ENCODE peak calls at places on chromosomes 6 and 20, in six cellular contexts. Z, R, X, T, S and L are unnamed samples.

GRCh38 chr6:117624869-117625481 is 22.7 kb upstream of the GOPC start:
- DNase-seq in Z (no peak), R (no peak), X (no peak), T (no peak), S (no peak), L (no peak)

GRCh38 chr6:63897459-63897858 is 261.9 kb downstream of the PHF3 start:
- DNase-seq in Z (no peak), R (peak; percentile 50), X (no peak), T (no peak), S (no peak), L (no peak)

GRCh38 chr6:79416931-79417330 is 120.3 kb downstream of the LCA5 start:
- DNase-seq in Z (no peak), R (no peak), X (no peak), T (no peak), S (no peak), L (no peak)

GRCh38 chr20:4697189-4697873 is 24.4 kb upstream of the PRND start:
- DNase-seq in Z (no peak), R (no peak), X (no peak), T (no peak), S (no peak), L (no peak)

GRCh38 chr20:20552076-20552475 is 160.4 kb downstream of the RALGAPA2 start:
- DNase-seq in Z (no peak), R (no peak), X (no peak), T (no peak), S (no peak), L (no peak)

GRCh38 chr6:33702345-33702977 is 9.0 kb downstream of the UQCC2 start:
- DNase-seq in Z (no peak), R (peak; percentile 75), X (no peak), T (peak; percentile 37), S (no peak), L (no peak)

GRCh38 chr6:16503919-16504554 is 257.2 kb downstream of the ATXN1 start:
- DNase-seq in Z (no peak), R (no peak), X (no peak), T (no peak), S (peak; percentile 69), L (no peak)

GRCh38 chr6:107493158-107494057 is 3.5 kb downstream of the SOBP start:
- DNase-seq in Z (no peak), R (peak; percentile 50), X (no peak), T (no peak), S (no peak), L (no peak)

GRCh38 chr20:24502661-24503060 is 33.2 kb downstream of the SYNDIG1 start:
- DNase-seq in Z (no peak), R (peak; percentile 5), X (no peak), T (no peak), S (no peak), L (no peak)

GRCh38 chr6:33091957-33092356 is 16.2 kb downstream of the HLA-DPB1 start:
- DNase-seq in Z (peak; percentile 73), R (no peak), X (peak; percentile 50), T (peak; percentile 8), S (peak; percentile 59), L (no peak)

GRCh38 chr6:44116643-44117382 is 10.4 kb downstream of the MRPL14 start:
- DNase-seq in Z (no peak), R (peak; percentile 64), X (no peak), T (no peak), S (no peak), L (no peak)

GRCh38 chr6:74671558-74672025 is 534.3 kb downstream of the COL12A1 start:
- DNase-seq in Z (no peak), R (peak; percentile 65), X (no peak), T (no peak), S (no peak), L (no peak)

GRCh38 chr6:79628466-79629288 is 2.5 kb upstream of the SH3BGRL2 start:
- DNase-seq in Z (no peak), R (no peak), X (no peak), T (no peak), S (no peak), L (no peak)

GRCh38 chr6:166467436-166468000 is 84.8 kb upstream of the MPC1 start:
- DNase-seq in Z (no peak), R (no peak), X (no peak), T (no peak), S (no peak), L (no peak)

DNA sequence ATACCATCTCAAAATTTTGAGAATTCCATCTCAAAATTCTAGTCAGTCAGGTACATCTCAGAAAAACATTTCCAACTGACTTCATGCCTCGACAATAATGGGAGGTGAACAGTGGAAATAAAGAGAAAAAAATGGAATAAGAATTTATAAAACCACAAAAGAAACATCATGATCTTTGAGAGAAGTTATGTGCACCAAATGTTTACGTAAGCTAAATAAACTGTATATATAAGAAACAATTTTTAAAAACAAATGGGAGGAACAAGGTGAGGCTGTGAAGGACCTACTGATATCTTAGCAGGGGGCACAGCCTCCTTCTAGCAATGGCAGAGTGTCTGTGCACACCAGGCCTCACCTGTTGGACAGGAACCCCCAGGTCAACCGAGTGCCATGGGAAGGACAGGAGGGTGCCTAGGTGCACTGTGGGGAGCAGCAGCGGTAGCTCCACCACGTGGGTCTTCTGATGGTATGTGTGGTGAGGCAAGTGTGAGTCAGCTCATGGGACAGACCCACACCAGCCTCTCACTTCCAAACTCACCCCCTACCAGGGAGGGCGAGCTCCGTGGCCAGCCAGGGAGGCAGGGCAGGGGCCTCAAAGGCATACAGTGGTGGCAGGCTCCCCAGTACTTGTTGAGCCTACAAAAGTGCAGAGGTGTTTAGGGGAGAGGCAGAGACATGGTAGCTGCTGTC is 23.2 kb downstream of the DIDO1 start:
- DNase-seq in Z (no peak), R (no peak), X (no peak), T (no peak), S (no peak), L (no peak)
- TF ChIP-seq CTCF in Z (no peak), R (no peak), X (no peak), T (no peak), S (no peak), L (no peak)

DNA sequence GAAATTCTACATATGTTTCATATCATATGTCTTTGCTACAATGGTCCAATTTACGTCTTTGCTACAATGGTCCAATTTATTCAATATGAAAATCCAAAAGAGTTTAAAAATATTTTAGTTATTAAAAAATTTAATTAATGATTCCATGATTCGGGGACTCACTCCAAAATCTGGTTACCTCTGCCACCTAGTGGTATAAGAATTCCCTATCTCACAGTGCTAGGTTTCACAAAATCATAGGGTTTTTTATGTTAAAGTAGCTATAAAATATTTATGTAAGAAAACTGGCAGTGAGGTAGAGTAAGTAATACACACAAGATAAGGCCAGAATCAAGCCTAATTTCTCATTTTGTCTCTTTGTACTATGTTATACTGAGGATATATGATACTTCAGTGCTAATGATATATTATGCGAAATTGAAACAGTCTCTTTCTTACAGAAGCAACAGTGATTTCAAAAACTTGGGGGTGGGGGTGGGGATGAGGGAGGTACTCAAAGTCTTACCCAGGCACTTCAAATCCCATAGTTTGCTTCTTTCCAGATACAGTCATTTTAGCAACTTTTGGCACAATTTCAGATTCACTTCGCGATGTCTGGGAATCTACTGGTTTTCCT is 52.3 kb downstream of the HBS1L start:
- DNase-seq in Z (peak; percentile 7), R (peak; percentile 50), X (peak; percentile 7), T (peak; percentile 4), S (peak; percentile 43), L (no peak)
- TF ChIP-seq CTCF in Z (no peak), R (peak; percentile 63), X (peak; percentile 53), T (peak; percentile 58), S (peak; percentile 61), L (no peak)

DNA sequence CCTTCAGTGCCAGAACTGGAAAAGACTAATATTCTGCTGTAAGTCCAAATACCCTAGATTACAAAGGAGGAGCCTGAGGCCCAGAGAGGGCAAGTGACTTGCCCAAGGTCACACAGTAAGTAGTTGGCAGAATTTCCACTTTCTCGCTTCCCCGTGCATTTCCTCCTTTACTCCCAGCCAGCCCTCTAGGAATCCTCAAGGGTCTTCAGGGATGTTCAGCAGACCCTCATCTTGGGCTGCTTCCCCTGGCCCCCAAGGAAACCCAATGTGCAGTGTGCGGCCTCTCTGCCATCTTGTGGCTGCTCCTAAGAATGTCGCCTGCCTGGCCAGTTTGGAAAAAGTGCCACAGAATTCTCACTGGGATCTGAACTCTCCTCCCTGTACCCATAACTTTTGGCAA is 217.7 kb upstream of the LRFN2 start:
- DNase-seq in Z (no peak), R (no peak), X (no peak), T (no peak), S (no peak), L (no peak)
- TF ChIP-seq CTCF in Z (no peak), R (no peak), X (peak; percentile 13), T (peak; percentile 60), S (peak; percentile 28), L (no peak)

GRCh38 chr6:87155272-87155919 is at the start of gene ZNF292:
- DNase-seq in Z (peak; percentile 91), R (peak; percentile 98), X (peak; percentile 91), T (peak; percentile 94), S (peak; percentile 98), L (peak; percentile 94)
- TF ChIP-seq CTCF in Z (no peak), R (no peak), X (no peak), T (no peak), S (peak; percentile 2), L (no peak)

DNA sequence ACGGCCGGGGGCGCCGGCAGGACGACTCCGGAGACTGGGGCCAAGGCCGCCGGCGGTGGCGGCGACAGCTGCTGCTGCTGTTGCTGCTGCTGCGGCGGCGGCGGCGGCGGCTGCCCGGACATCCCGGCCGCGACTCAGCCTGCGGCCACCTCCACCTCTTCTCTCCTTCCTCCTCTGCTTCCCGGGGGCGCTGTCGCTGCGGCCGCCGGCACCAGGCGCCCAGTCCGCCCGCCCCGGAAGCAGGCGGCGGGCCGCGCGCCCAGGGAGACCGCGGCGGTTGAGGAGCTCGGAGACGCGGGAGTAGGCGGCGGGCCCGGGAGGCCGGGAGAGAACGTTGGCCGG is 280 bp downstream of the RANBP9 start:
- DNase-seq in Z (no peak), R (no peak), X (no peak), T (no peak), S (no peak), L (no peak)
- TF ChIP-seq CTCF in Z (no peak), R (no peak), X (peak; percentile 38), T (no peak), S (peak; percentile 9), L (no peak)

GRCh38 chr20:58702859-58703648 is 10.5 kb downstream of the NPEPL1 start:
- DNase-seq in Z (no peak), R (no peak), X (no peak), T (no peak), S (no peak), L (no peak)
- TF ChIP-seq CTCF in Z (peak; percentile 35), R (peak; percentile 27), X (peak; percentile 38), T (peak; percentile 59), S (peak; percentile 32), L (no peak)

GRCh38 chr6:148182378-148182777 is 160.3 kb upstream of the SASH1 start:
- DNase-seq in Z (no peak), R (no peak), X (no peak), T (no peak), S (no peak), L (no peak)

GRCh38 chr6:148175511-148176188 is 167.0 kb upstream of the SASH1 start:
- DNase-seq in Z (no peak), R (peak; percentile 29), X (no peak), T (no peak), S (no peak), L (no peak)

GRCh38 chr6:148177589-148178233 is 164.9 kb upstream of the SASH1 start:
- DNase-seq in Z (peak; percentile 59), R (peak; percentile 79), X (peak; percentile 50), T (peak; percentile 31), S (no peak), L (no peak)

GRCh38 chr6:148183776-148184175 is 158.9 kb upstream of the SASH1 start:
- DNase-seq in Z (no peak), R (no peak), X (no peak), T (no peak), S (no peak), L (no peak)

GRCh38 chr6:148179786-148180185 is 162.9 kb upstream of the SASH1 start:
- DNase-seq in Z (no peak), R (peak; percentile 55), X (no peak), T (peak; percentile 10), S (no peak), L (no peak)
- TF ChIP-seq CTCF in Z (no peak), R (peak; percentile 71), X (peak; percentile 48), T (peak; percentile 69), S (peak; percentile 38), L (no peak)